ENCODE peak calls at places on chromosomes 12 and 14, in five cellular contexts. Y is PC-3, A is GM23338, L is hepatocyte, B is GM23248. D is an unnamed sample. For H3K9me2, the result is how much of the 10 kb centered on the place peaks cover.

GRCh38 chr12:52634266-52635056 is 16.1 kb upstream of the KRT73 start:
- DNase-seq in Y (no peak), A (no peak), L (no peak), B (no peak), D (no peak)

GRCh38 chr14:88470542-88471440 is 84.0 kb downstream of the PTPN21 start:
- DNase-seq in Y (peak), A (no peak), L (no peak), B (peak), D (no peak)

GRCh38 chr14:103058209-103059055 is 1.1 kb upstream of the CDC42BPB start:
- DNase-seq in Y (peak), A (no peak), L (peak), B (peak), D (no peak)

GRCh38 chr12:123286997-123287396 is 15.3 kb upstream of the CDK2AP1 start:
- DNase-seq in Y (no peak), A (peak), L (no peak), B (no peak), D (no peak)

GRCh38 chr14:50308363-50308762 is 3.7 kb downstream of the L2HGDH start:
- DNase-seq in Y (peak), A (no peak), L (no peak), B (no peak), D (no peak)

GRCh38 chr14:69657961-69658360 is 46.6 kb downstream of the SUSD6 start:
- DNase-seq in Y (peak), A (peak), L (peak), B (peak), D (no peak)

GRCh38 chr14:70638416-70638815 is 3.3 kb upstream of the TTC9 start:
- DNase-seq in Y (no peak), A (no peak), L (no peak), B (no peak), D (no peak)

GRCh38 chr12:116346222-116346621 is 68.7 kb upstream of the MED13L start:
- DNase-seq in Y (no peak), A (no peak), L (no peak), B (no peak), D (no peak)

GRCh38 chr12:43957732-43958131 is 121.9 kb downstream of the TMEM117 start:
- DNase-seq in Y (peak), A (peak), L (peak), B (peak), D (peak)

GRCh38 chr12:80053048-80053790 is 46.1 kb upstream of the OTOGL start:
- DNase-seq in Y (peak), A (no peak), L (no peak), B (peak), D (no peak)

GRCh38 chr14:51578853-51579252 is 72.9 kb upstream of the FRMD6 start:
- DNase-seq in Y (peak), A (no peak), L (no peak), B (no peak), D (no peak)

GRCh38 chr12:76303989-76304460 is 44.2 kb downstream of the BBS10 start:
- DNase-seq in Y (no peak), A (no peak), L (no peak), B (no peak), D (no peak)

GRCh38 chr12:116784238-116784612 is 46.1 kb downstream of the RNFT2 start:
- DNase-seq in Y (peak), A (peak), L (no peak), B (no peak), D (peak)

GRCh38 chr12:26028953-26029740 is 70.7 kb downstream of the RASSF8 start:
- DNase-seq in Y (peak), A (peak), L (peak), B (peak), D (peak)

GRCh38 chr12:3574986-3575385 is 84.0 kb downstream of the PRMT8 start:
- DNase-seq in Y (no peak), A (no peak), L (no peak), B (no peak), D (no peak)

GRCh38 chr14:104870368-104871144 is 5.5 kb downstream of the CEP170B start:
- DNase-seq in Y (peak), A (peak), L (no peak), B (peak), D (no peak)

GRCh38 chr12:31524791-31525495 is 66.0 kb downstream of the DENND5B start:
- DNase-seq in Y (peak), A (no peak), L (no peak), B (peak), D (peak)

GRCh38 chr12:42298887-42299286 is 27.0 kb downstream of the ZCRB1 start:
- DNase-seq in Y (no peak), A (no peak), L (no peak), B (no peak), D (no peak)

GRCh38 chr12:24479131-24479530 is 469.8 kb downstream of the BCAT1 start:
- DNase-seq in Y (no peak), A (peak), L (no peak), B (no peak), D (no peak)

GRCh38 chr12:124709722-124710656 is 142.6 kb upstream of the NCOR2 start:
- DNase-seq in Y (no peak), A (no peak), L (no peak), B (peak), D (no peak)

GRCh38 chr14:65206448-65207096 is 104.3 kb upstream of the MAX start:
- DNase-seq in Y (peak), A (no peak), L (no peak), B (peak), D (no peak)

GRCh38 chr14:64879635-64880381 is at the start of gene SPTB:
- DNase-seq in Y (peak), A (peak), L (peak), B (peak), D (no peak)

GRCh38 chr12:82835217-82835616 is 148.5 kb downstream of the TMTC2 start:
- DNase-seq in Y (peak), A (no peak), L (no peak), B (peak), D (peak)

GRCh38 chr14:70644016-70644415 is 2.3 kb downstream of the TTC9 start:
- DNase-seq in Y (no peak), A (no peak), L (no peak), B (no peak), D (no peak)

GRCh38 chr14:99035712-99036593 is 236.0 kb downstream of the BCL11B start:
- DNase-seq in Y (peak), A (peak), L (peak), B (peak), D (peak)

GRCh38 chr14:76772300-76773187 is 11.3 kb downstream of the VASH1 start:
- DNase-seq in Y (no peak), A (peak), L (peak), B (no peak), D (no peak)

GRCh38 chr12:67681145-67681778 is 32.7 kb downstream of the DYRK2 start:
- DNase-seq in Y (peak), A (no peak), L (peak), B (peak), D (no peak)

GRCh38 chr12:63882844-63883243 is 38.3 kb downstream of the SRGAP1 start:
- DNase-seq in Y (no peak), A (peak), L (no peak), B (no peak), D (no peak)

GRCh38 chr14:50089213-50089612 is 27.2 kb downstream of the VCPKMT start:
- DNase-seq in Y (no peak), A (no peak), L (no peak), B (no peak), D (no peak)

GRCh38 chr12:105508096-105508495 is 177.6 kb downstream of the C12orf75 start:
- DNase-seq in Y (peak), A (no peak), L (no peak), B (no peak), D (no peak)

GRCh38 chr12:11650697-11651281 is 1.3 kb downstream of the ETV6 start:
- DNase-seq in Y (peak), A (no peak), L (peak), B (peak), D (no peak)

GRCh38 chr14:104442107-104442551 is 137.4 kb upstream of the C14orf180 start:
- DNase-seq in Y (no peak), A (no peak), L (no peak), B (no peak), D (no peak)

GRCh38 chr14:65813760-65814387 is 401.3 kb downstream of the FUT8 start:
- DNase-seq in Y (no peak), A (peak), L (no peak), B (no peak), D (no peak)

GRCh38 chr12:98514984-98515367 is 414 bp upstream of the TMPO start:
- DNase-seq in Y (no peak), A (no peak), L (no peak), B (no peak), D (no peak)

GRCh38 chr14:78319826-78320635 is 149.9 kb downstream of the NRXN3 start:
- DNase-seq in Y (no peak), A (no peak), L (no peak), B (no peak), D (no peak)

GRCh38 chr12:113161415-113162016 is 12.0 kb downstream of the CFAP73 start:
- DNase-seq in Y (peak), A (peak), L (no peak), B (no peak), D (peak)

GRCh38 chr12:125194999-125195398 is 129.8 kb downstream of the AACS start:
- DNase-seq in Y (peak), A (no peak), L (no peak), B (no peak), D (no peak)

GRCh38 chr12:125185740-125186470 is 120.7 kb downstream of the AACS start:
- DNase-seq in Y (peak), A (peak), L (peak), B (peak), D (peak)

GRCh38 chr14:77014004-77014604 is 14.4 kb downstream of the IRF2BPL start:
- DNase-seq in Y (no peak), A (peak), L (peak), B (no peak), D (no peak)

GRCh38 chr12:130838284-130838950 is 633 bp downstream of the STX2 start:
- DNase-seq in Y (peak), A (peak), L (peak), B (peak), D (no peak)

DNA sequence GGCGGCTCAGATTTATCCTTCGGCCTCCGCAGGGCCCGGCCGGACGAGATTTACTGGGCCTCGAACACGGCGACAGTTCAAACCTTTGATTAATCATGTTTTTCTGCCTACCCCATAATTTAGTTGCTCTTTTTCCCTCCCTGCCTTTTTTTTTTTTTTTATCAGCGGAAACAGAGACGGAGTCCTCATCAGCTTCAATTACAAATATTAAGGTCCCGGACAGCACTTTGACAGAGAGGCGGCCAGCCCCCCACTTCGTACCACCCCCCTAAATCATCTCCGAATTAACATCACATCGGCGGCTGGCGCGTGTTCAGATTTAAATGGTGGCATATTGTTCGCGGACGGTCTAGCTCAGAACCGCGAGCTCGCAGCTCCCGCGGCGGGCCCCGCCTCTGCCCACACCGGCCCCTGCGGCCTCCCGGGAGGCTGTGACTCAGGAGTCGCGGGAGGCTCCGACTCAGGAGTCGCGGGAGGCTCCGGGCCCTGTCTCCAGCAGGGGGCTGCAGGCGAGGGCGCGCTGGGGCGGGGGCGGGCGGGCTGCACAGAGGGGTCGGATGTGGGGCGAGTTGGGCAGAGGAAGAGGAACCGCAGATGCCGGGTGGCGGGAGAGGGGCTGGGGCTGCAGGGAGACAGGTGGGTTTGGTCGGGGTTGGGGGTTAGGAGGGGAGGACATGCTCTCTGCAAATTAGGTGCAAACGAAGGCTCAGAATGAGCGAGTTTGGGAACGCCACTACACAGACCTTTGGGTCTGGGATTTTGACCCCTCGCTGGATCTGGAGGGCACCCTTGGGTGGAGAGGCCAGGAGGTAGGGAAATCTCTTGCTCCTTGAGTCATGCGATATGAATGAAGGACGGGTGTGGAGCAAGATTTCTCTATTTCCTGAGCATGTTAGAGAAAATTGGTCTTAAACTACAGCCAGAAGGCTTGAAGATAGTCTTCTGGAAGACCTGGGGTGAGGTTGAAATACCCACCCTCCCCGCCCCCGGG is 19.6 kb upstream of the ATP5MC2 start:
- DNase-seq in Y (peak), A (peak), L (peak), B (peak), D (peak)
- H3K9me2 ChIP-seq in Y (under half), A (under half), L (under half), B (under half), D (under half)

GRCh38 chr14:37090026-37090425 is 82.4 kb downstream of the SLC25A21 start:
- DNase-seq in Y (no peak), A (peak), L (no peak), B (peak), D (no peak)
- H3K9me2 ChIP-seq in Y (under half), A (under half), L (under half), B (under half), D (under half)

DNA sequence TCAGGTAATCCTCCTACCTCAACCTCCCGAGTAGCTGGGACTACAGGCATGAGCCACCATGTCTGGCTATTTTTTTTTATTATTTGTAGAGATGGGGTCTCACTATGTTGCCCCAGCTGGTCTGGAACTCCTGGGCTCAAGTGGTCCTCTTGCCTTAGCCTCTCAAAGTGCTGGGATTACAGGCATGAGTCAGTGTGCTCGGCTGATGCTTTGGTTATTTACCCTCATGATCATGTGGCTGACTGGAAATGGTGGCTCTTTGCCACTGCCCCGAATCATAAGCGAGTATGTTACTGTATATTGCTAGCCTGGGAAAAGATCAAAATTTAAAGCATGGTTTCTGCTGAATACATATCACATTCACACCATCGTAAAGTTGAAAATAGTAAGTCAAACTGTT is 101.1 kb downstream of the RGS6 start:
- DNase-seq in Y (peak), A (no peak), L (no peak), B (no peak), D (no peak)
- H3K9me2 ChIP-seq in Y (under half), A (under half), L (under half), B (under half), D (under half)

DNA sequence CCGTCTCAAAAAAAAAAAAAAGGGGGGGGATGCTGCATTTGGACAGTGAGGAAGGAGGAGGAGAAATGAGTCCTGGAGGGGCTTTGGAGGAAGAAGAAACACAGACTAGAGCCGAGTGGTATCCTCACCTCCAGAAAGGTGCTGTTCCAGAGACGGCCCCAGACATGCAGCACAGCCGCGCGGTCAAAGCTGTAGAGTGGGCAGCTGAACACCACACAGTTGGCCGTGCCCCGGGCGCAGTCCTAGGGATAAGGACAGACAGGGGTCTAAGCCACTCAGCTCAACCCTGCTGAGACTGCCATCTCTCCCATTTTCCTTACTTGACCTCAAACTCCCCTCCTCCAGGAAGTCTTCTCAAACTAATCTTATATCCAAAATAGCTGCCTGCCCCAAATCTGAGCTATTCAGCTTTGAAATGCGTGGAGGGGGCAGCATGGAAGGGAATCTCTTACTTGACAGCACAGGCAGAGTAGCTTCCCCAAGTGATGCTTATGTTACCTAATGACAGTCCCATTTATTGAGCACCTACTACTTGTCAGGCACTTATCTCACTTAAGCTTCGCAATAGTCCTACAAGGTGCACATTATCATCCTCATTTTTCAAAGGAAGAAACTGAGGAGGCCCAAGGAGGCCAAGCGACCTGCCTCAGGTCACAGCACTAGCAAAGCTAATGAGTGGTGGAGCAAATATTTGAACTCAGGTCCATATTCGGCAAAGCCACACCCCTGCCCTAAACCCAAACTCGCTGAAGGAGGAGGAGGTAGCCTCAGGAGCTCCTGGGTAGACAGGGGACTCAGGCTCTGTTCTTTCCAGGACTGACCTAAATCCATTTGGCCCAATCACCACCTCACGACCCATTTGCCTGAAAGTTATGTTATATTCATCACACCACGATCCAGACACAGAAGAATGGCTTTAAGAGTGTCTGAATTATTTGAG is 18.7 kb downstream of the ITGA7 start:
- DNase-seq in Y (no peak), A (no peak), L (no peak), B (no peak), D (no peak)
- H3K9me2 ChIP-seq in Y (under half), A (under half), L (under half), B (under half), D (under half)